ENCODE peak calls at places on chromosomes 13 and 19, in nine cellular contexts. One of them, this sample, is unnamed.

GRCh38 chr13:24076124-24076523 is 84.4 kb upstream of the SPATA13 start:
- DNase-seq in tibial nerve: no peak
- DNase-seq in A549: peak; percentile 8
- DNase-seq in heart left ventricle: no peak
- DNase-seq in ovary: no peak
- DNase-seq in transverse colon: peak; percentile 49
- DNase-seq in body of pancreas: peak; percentile 86
- DNase-seq in uterus: no peak
- DNase-seq in H1: no peak
- DNase-seq in this sample: no peak

GRCh38 chr19:47643281-47643680 is 34.3 kb downstream of the BICRA start:
- DNase-seq in tibial nerve: no peak
- DNase-seq in A549: no peak
- DNase-seq in heart left ventricle: no peak
- DNase-seq in ovary: no peak
- DNase-seq in transverse colon: no peak
- DNase-seq in body of pancreas: no peak
- DNase-seq in uterus: no peak
- DNase-seq in H1: no peak
- DNase-seq in this sample: no peak

GRCh38 chr13:65600702-65601101 is 1629.4 kb downstream of the PCDH9 start:
- DNase-seq in tibial nerve: no peak
- DNase-seq in A549: peak; percentile 1
- DNase-seq in heart left ventricle: no peak
- DNase-seq in ovary: no peak
- DNase-seq in transverse colon: no peak
- DNase-seq in body of pancreas: no peak
- DNase-seq in uterus: no peak
- DNase-seq in H1: no peak
- DNase-seq in this sample: no peak

GRCh38 chr19:318509-318774 is 26.2 kb downstream of the MIER2 start:
- DNase-seq in tibial nerve: no peak
- DNase-seq in A549: no peak
- DNase-seq in heart left ventricle: no peak
- DNase-seq in ovary: no peak
- DNase-seq in transverse colon: no peak
- DNase-seq in body of pancreas: no peak
- DNase-seq in uterus: no peak
- DNase-seq in H1: no peak
- DNase-seq in this sample: no peak

GRCh38 chr13:99113351-99113750 is 87.3 kb upstream of the UBAC2 start:
- DNase-seq in tibial nerve: no peak
- DNase-seq in A549: no peak
- DNase-seq in heart left ventricle: no peak
- DNase-seq in ovary: no peak
- DNase-seq in transverse colon: no peak
- DNase-seq in body of pancreas: no peak
- DNase-seq in uterus: no peak
- DNase-seq in H1: no peak
- DNase-seq in this sample: no peak

GRCh38 chr19:47226426-47227346 is 4.3 kb downstream of the BBC3 start:
- DNase-seq in tibial nerve: peak; percentile 85
- DNase-seq in A549: peak; percentile 95
- DNase-seq in heart left ventricle: peak; percentile 91
- DNase-seq in ovary: peak; percentile 75
- DNase-seq in transverse colon: peak; percentile 90
- DNase-seq in body of pancreas: peak; percentile 75
- DNase-seq in uterus: peak; percentile 82
- DNase-seq in H1: peak; percentile 69
- DNase-seq in this sample: peak; percentile 90

GRCh38 chr13:110106726-110107125 is 200.2 kb downstream of the COL4A1 start:
- DNase-seq in tibial nerve: peak; percentile 2
- DNase-seq in A549: no peak
- DNase-seq in heart left ventricle: peak; percentile 58
- DNase-seq in ovary: no peak
- DNase-seq in transverse colon: peak; percentile 29
- DNase-seq in body of pancreas: peak; percentile 54
- DNase-seq in uterus: peak; percentile 73
- DNase-seq in H1: no peak
- DNase-seq in this sample: peak; percentile 34

GRCh38 chr13:75050419-75051066 is 431.4 kb downstream of the TBC1D4 start:
- DNase-seq in tibial nerve: no peak
- DNase-seq in A549: no peak
- DNase-seq in heart left ventricle: no peak
- DNase-seq in ovary: no peak
- DNase-seq in transverse colon: no peak
- DNase-seq in body of pancreas: no peak
- DNase-seq in uterus: no peak
- DNase-seq in H1: no peak
- DNase-seq in this sample: no peak

GRCh38 chr19:862529-863304 is 3.3 kb downstream of the CFD start:
- DNase-seq in tibial nerve: peak; percentile 64
- DNase-seq in A549: peak; percentile 64
- DNase-seq in heart left ventricle: peak; percentile 46
- DNase-seq in ovary: peak; percentile 59
- DNase-seq in transverse colon: peak; percentile 76
- DNase-seq in body of pancreas: peak; percentile 71
- DNase-seq in uterus: peak; percentile 53
- DNase-seq in H1: peak; percentile 98
- DNase-seq in this sample: peak; percentile 47

GRCh38 chr19:40666803-40667438 is 23.5 kb downstream of the NUMBL start:
- DNase-seq in tibial nerve: no peak
- DNase-seq in A549: no peak
- DNase-seq in heart left ventricle: no peak
- DNase-seq in ovary: no peak
- DNase-seq in transverse colon: no peak
- DNase-seq in body of pancreas: no peak
- DNase-seq in uterus: no peak
- DNase-seq in H1: no peak
- DNase-seq in this sample: no peak

GRCh38 chr19:1131718-1132552 is 28.1 kb downstream of the GPX4 start:
- DNase-seq in tibial nerve: peak; percentile 77
- DNase-seq in A549: peak; percentile 64
- DNase-seq in heart left ventricle: peak; percentile 89
- DNase-seq in ovary: peak; percentile 76
- DNase-seq in transverse colon: peak; percentile 93
- DNase-seq in body of pancreas: peak; percentile 66
- DNase-seq in uterus: peak; percentile 79
- DNase-seq in H1: no peak
- DNase-seq in this sample: peak; percentile 58

GRCh38 chr19:34365463-34366401 is 736 bp downstream of the GPI start:
- DNase-seq in tibial nerve: no peak
- DNase-seq in A549: peak; percentile 60
- DNase-seq in heart left ventricle: peak; percentile 59
- DNase-seq in ovary: peak; percentile 24
- DNase-seq in transverse colon: peak; percentile 56
- DNase-seq in body of pancreas: peak; percentile 68
- DNase-seq in uterus: peak; percentile 23
- DNase-seq in H1: peak; percentile 60
- DNase-seq in this sample: peak; percentile 54

GRCh38 chr19:11210656-11210928 is 13.2 kb upstream of the KANK2 start:
- DNase-seq in tibial nerve: no peak
- DNase-seq in A549: no peak
- DNase-seq in heart left ventricle: no peak
- DNase-seq in ovary: no peak
- DNase-seq in transverse colon: no peak
- DNase-seq in body of pancreas: no peak
- DNase-seq in uterus: no peak
- DNase-seq in H1: no peak
- DNase-seq in this sample: no peak

GRCh38 chr19:4075373-4075772 is 8.7 kb upstream of the ZBTB7A start:
- DNase-seq in tibial nerve: no peak
- DNase-seq in A549: no peak
- DNase-seq in heart left ventricle: no peak
- DNase-seq in ovary: no peak
- DNase-seq in transverse colon: no peak
- DNase-seq in body of pancreas: no peak
- DNase-seq in uterus: no peak
- DNase-seq in H1: no peak
- DNase-seq in this sample: no peak

GRCh38 chr19:4080473-4080872 is 13.8 kb upstream of the ZBTB7A start:
- DNase-seq in tibial nerve: no peak
- DNase-seq in A549: no peak
- DNase-seq in heart left ventricle: no peak
- DNase-seq in ovary: no peak
- DNase-seq in transverse colon: no peak
- DNase-seq in body of pancreas: no peak
- DNase-seq in uterus: no peak
- DNase-seq in H1: no peak
- DNase-seq in this sample: no peak

GRCh38 chr19:4081441-4082129 is 14.9 kb upstream of the ZBTB7A start:
- DNase-seq in tibial nerve: no peak
- DNase-seq in A549: peak; percentile 44
- DNase-seq in heart left ventricle: no peak
- DNase-seq in ovary: no peak
- DNase-seq in transverse colon: peak; percentile 53
- DNase-seq in body of pancreas: no peak
- DNase-seq in uterus: no peak
- DNase-seq in H1: no peak
- DNase-seq in this sample: no peak

GRCh38 chr19:4077011-4077382 is 10.3 kb upstream of the ZBTB7A start:
- DNase-seq in tibial nerve: no peak
- DNase-seq in A549: no peak
- DNase-seq in heart left ventricle: no peak
- DNase-seq in ovary: peak; percentile 15
- DNase-seq in transverse colon: no peak
- DNase-seq in body of pancreas: no peak
- DNase-seq in uterus: no peak
- DNase-seq in H1: no peak
- DNase-seq in this sample: no peak

GRCh38 chr19:4077800-4078683 is 11.3 kb upstream of the ZBTB7A start:
- DNase-seq in tibial nerve: peak; percentile 76
- DNase-seq in A549: no peak
- DNase-seq in heart left ventricle: peak; percentile 87
- DNase-seq in ovary: peak; percentile 78
- DNase-seq in transverse colon: peak; percentile 86
- DNase-seq in body of pancreas: peak; percentile 43
- DNase-seq in uterus: peak; percentile 74
- DNase-seq in H1: no peak
- DNase-seq in this sample: no peak
- H3K4me3 ChIP-seq in tibial nerve: peak overlapping the region; percentile 40
- H3K4me3 ChIP-seq in A549: no peak overlapping the region
- H3K4me3 ChIP-seq in heart left ventricle: no peak overlapping the region
- H3K4me3 ChIP-seq in ovary: peak overlapping the region; percentile 66
- H3K4me3 ChIP-seq in transverse colon: peak overlapping the region; percentile 60
- H3K4me3 ChIP-seq in body of pancreas: peak overlapping the region; percentile 35
- H3K4me3 ChIP-seq in uterus: peak overlapping the region; percentile 61
- H3K4me3 ChIP-seq in H1: no peak overlapping the region
- H3K4me3 ChIP-seq in this sample: peak overlapping the region; percentile 57

DNA sequence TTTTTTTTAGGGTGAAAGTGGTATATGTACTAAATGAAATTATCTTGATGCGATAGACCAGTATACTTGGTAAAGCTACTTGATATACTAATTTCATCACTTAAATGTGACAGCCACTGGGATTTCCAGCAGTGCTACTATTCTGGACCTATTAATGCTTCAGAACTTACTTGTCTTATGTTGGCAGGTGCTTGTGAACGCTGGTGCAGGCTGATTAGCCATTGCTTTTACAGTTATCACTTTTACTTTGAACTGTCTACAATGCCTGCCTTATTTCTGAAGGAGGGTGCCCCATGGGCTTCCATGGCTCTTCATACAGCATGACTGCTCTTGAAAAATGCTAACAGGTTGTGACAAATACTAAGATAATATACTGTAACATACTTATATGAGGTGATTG is 294.7 kb downstream of the GPC6 start:
- DNase-seq in tibial nerve: no peak
- DNase-seq in A549: no peak
- DNase-seq in heart left ventricle: no peak
- DNase-seq in ovary: no peak
- DNase-seq in transverse colon: no peak
- DNase-seq in body of pancreas: no peak
- DNase-seq in uterus: no peak
- DNase-seq in H1: no peak
- DNase-seq in this sample: no peak
- H3K4me1 ChIP-seq in tibial nerve: no peaks in the 10 kb centered on the region
- H3K4me1 ChIP-seq in A549: no peaks in the 10 kb centered on the region
- H3K4me1 ChIP-seq in heart left ventricle: no peaks in the 10 kb centered on the region
- H3K4me1 ChIP-seq in ovary: peaks cover 2% of the 10 kb centered on the region
- H3K4me1 ChIP-seq in transverse colon: no peaks in the 10 kb centered on the region
- H3K4me1 ChIP-seq in body of pancreas: no peaks in the 10 kb centered on the region
- H3K4me1 ChIP-seq in uterus: no peaks in the 10 kb centered on the region
- H3K4me1 ChIP-seq in H1: no peaks in the 10 kb centered on the region
- H3K4me1 ChIP-seq in this sample: no peaks in the 10 kb centered on the region

DNA sequence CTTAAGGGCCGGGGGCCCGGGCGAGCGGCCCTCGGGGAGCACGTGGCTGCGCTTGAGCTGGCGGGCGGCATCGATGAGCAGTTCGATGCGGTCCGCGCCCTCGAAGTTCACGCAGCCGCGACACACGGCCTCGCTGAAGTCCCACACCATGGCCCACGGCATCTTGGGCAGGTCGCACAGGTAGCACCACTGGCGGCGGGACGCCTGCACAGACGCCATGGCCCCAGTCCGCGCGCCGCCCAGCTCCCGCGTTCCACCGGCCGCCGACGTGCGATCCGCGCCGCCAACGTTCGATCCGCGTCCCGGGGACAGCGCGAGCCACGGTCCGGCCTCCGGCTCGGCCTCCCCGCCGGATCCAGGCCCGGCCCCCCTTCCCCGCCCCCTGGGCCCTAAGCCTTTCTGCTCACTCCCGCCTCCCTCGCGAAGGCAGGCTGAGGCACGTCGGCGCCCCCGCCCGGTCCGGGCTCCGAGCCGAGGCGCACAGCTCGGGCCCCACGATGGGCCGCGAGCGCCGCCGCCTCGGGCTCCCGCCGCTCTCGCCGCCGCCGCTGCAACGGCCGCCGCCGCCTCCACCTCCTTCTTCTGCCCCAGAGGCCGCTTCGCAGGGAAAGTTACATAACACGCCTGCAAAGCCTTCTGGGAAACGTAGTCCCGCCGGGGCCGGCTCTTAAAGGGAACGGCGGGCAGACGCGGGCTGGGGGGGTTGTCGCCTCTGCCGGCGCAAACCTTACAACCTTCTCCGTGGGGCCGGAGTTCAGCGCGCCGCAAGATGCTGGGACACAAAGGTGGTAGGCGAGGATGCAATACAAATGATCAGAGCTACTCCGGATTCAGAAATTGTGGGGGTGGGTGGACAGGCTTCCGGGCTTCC is at the start of gene IRF2BP1:
- DNase-seq in tibial nerve: peak; percentile 95
- DNase-seq in A549: peak; percentile 96
- DNase-seq in heart left ventricle: peak; percentile 93
- DNase-seq in ovary: peak; percentile 91
- DNase-seq in transverse colon: peak; percentile 94
- DNase-seq in body of pancreas: peak; percentile 94
- DNase-seq in uterus: peak; percentile 94
- DNase-seq in H1: peak; percentile 91
- DNase-seq in this sample: peak; percentile 91
- TF ChIP-seq POLR2A in tibial nerve: peak; percentile 86
- TF ChIP-seq POLR2A in A549: peak; percentile 52
- TF ChIP-seq POLR2A in heart left ventricle: no peak
- TF ChIP-seq POLR2A in ovary: peak; percentile 82
- TF ChIP-seq POLR2A in transverse colon: no peak
- TF ChIP-seq POLR2A in body of pancreas: peak; percentile 55
- TF ChIP-seq POLR2A in uterus: peak; percentile 81
- TF ChIP-seq POLR2A in H1: no peak
- TF ChIP-seq POLR2A in this sample: peak; percentile 74

DNA sequence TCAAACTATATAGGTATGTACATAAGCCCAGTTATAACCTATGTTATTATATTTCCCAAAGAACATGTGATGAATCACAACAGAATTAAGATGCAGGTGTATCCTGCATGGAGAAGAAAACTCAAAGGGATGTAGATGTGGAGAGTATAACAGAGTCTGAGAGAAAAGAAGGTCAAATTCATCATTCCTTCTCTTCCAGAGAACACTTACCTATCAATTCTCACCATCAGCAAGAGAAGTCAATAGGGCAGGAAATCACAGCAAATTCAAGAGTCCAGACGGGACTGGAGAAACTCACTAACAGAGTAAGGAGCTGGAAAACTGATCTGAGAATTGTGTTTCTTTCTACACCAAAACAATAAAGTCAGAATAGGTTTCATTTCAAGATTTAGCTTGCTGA is 28.4 kb downstream of the DIAPH3 start:
- DNase-seq in tibial nerve: no peak
- DNase-seq in A549: no peak
- DNase-seq in heart left ventricle: no peak
- DNase-seq in ovary: no peak
- DNase-seq in transverse colon: no peak
- DNase-seq in body of pancreas: no peak
- DNase-seq in uterus: no peak
- DNase-seq in H1: no peak
- DNase-seq in this sample: no peak
- H3K4me3 ChIP-seq in tibial nerve: no peak overlapping the region
- H3K4me3 ChIP-seq in A549: no peak overlapping the region
- H3K4me3 ChIP-seq in heart left ventricle: no peak overlapping the region
- H3K4me3 ChIP-seq in ovary: no peak overlapping the region
- H3K4me3 ChIP-seq in transverse colon: no peak overlapping the region
- H3K4me3 ChIP-seq in body of pancreas: no peak overlapping the region
- H3K4me3 ChIP-seq in uterus: no peak overlapping the region
- H3K4me3 ChIP-seq in H1: no peak overlapping the region
- H3K4me3 ChIP-seq in this sample: no peak overlapping the region

This sample was measured in gastrocnemius medialis.